ENCODE peak calls at places on chromosomes 5 and 9, in four cellular contexts. One of them, this sample, is unnamed.

GRCh38 chr9:136740971-136741884 is 1.5 kb downstream of the LCN10 start:
- DNase-seq in uterus: no peak
- DNase-seq in gastrocnemius medialis: no peak
- DNase-seq in HCT116: no peak
- DNase-seq in this sample: no peak

GRCh38 chr9:81108821-81109220 is 580.5 kb downstream of the TLE1 start:
- DNase-seq in uterus: no peak
- DNase-seq in gastrocnemius medialis: no peak
- DNase-seq in HCT116: no peak
- DNase-seq in this sample: no peak

GRCh38 chr5:1014346-1014745 is 5.7 kb downstream of the NKD2 start:
- DNase-seq in uterus: no peak
- DNase-seq in gastrocnemius medialis: no peak
- DNase-seq in HCT116: no peak
- DNase-seq in this sample: peak

GRCh38 chr5:148141645-148142044 is 26.7 kb upstream of the SPINK14 start:
- DNase-seq in uterus: no peak
- DNase-seq in gastrocnemius medialis: no peak
- DNase-seq in HCT116: no peak
- DNase-seq in this sample: no peak

GRCh38 chr9:13023498-13023897 is 248.7 kb downstream of the LURAP1L start:
- DNase-seq in uterus: no peak
- DNase-seq in gastrocnemius medialis: no peak
- DNase-seq in HCT116: no peak
- DNase-seq in this sample: no peak

GRCh38 chr5:132592521-132592920 is 35.7 kb downstream of the RAD50 start:
- DNase-seq in uterus: no peak
- DNase-seq in gastrocnemius medialis: no peak
- DNase-seq in HCT116: no peak
- DNase-seq in this sample: no peak

GRCh38 chr5:163908253-163908652 is 402.8 kb downstream of the MAT2B start:
- DNase-seq in uterus: no peak
- DNase-seq in gastrocnemius medialis: no peak
- DNase-seq in HCT116: no peak
- DNase-seq in this sample: no peak

GRCh38 chr9:86525182-86525581 is 171.0 kb upstream of the TUT7 start:
- DNase-seq in uterus: no peak
- DNase-seq in gastrocnemius medialis: no peak
- DNase-seq in HCT116: no peak
- DNase-seq in this sample: no peak

GRCh38 chr5:44332360-44332971 is 56.8 kb downstream of the FGF10 start:
- DNase-seq in uterus: no peak
- DNase-seq in gastrocnemius medialis: no peak
- DNase-seq in HCT116: peak
- DNase-seq in this sample: no peak

GRCh38 chr9:103991698-103992097 is 102.4 kb upstream of the SMC2 start:
- DNase-seq in uterus: no peak
- DNase-seq in gastrocnemius medialis: no peak
- DNase-seq in HCT116: no peak
- DNase-seq in this sample: no peak

GRCh38 chr9:28212979-28213378 is 639.7 kb upstream of the C9orf72 start:
- DNase-seq in uterus: no peak
- DNase-seq in gastrocnemius medialis: no peak
- DNase-seq in HCT116: peak
- DNase-seq in this sample: no peak

GRCh38 chr5:31364881-31365636 is 166.8 kb downstream of the DROSHA start:
- DNase-seq in uterus: no peak
- DNase-seq in gastrocnemius medialis: no peak
- DNase-seq in HCT116: no peak
- DNase-seq in this sample: no peak

GRCh38 chr5:57488308-57488955 is 5.8 kb upstream of the ACTBL2 start:
- DNase-seq in uterus: peak
- DNase-seq in gastrocnemius medialis: no peak
- DNase-seq in HCT116: no peak
- DNase-seq in this sample: no peak

GRCh38 chr5:170740586-170741205 is 42.8 kb upstream of the GABRP start:
- DNase-seq in uterus: no peak
- DNase-seq in gastrocnemius medialis: no peak
- DNase-seq in HCT116: no peak
- DNase-seq in this sample: no peak

GRCh38 chr5:38734353-38734752 is 111.5 kb upstream of the OSMR start:
- DNase-seq in uterus: no peak
- DNase-seq in gastrocnemius medialis: no peak
- DNase-seq in HCT116: no peak
- DNase-seq in this sample: no peak
- TF ChIP-seq CTCF in uterus: no peak
- TF ChIP-seq CTCF in gastrocnemius medialis: no peak
- TF ChIP-seq CTCF in HCT116: no peak
- TF ChIP-seq CTCF in this sample: no peak

DNA sequence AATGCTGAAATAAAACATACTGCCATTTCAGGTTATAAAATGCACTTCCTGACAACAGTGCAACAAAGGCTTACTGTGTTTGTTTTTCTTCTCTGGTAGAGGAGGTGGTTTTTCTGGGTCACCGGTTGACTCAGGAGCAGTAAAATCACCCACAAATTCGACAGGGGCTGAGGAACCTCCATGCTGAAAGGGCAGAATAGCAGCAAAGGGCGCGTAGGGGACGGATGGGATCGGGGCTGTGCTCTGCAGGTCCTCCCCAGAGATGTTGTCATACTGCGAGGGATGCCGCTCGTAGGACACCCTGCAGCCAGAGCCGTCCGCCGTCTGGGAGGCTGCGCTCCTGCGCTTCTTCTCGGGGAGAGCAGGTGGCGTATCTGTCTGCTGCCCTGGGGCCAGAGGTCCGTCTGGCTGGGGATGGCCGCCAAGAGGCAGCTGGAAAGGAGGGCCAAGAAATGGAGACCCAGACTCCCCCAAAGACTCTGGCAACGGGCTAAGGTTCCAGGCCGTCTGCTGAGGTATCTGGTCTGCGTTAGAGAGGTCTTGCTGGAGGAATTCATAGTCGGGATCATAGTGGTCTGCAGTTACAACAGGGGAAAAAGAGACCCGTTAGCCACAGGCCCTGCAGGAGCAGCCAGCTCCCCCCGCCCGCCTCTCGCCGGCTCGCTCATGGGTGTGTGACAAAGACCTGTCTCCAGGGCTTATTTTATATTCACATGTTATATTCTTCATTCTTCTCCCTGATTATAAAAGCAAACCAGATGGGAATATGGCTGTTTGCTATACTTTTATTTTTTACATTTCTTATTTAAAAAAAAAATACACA is 80.7 kb downstream of the PRRT1B start:
- DNase-seq in uterus: no peak
- DNase-seq in gastrocnemius medialis: no peak
- DNase-seq in HCT116: no peak
- DNase-seq in this sample: no peak
- H3K27ac ChIP-seq in uterus: no peak
- H3K27ac ChIP-seq in gastrocnemius medialis: peak
- H3K27ac ChIP-seq in HCT116: no peak
- H3K27ac ChIP-seq in this sample: no peak

GRCh38 chr9:129495422-129496186 is 125.3 kb downstream of the C9orf50 start:
- DNase-seq in uterus: peak
- DNase-seq in gastrocnemius medialis: peak
- DNase-seq in HCT116: peak
- DNase-seq in this sample: peak

GRCh38 chr9:129498451-129499376 is 122.2 kb downstream of the C9orf50 start:
- DNase-seq in uterus: no peak
- DNase-seq in gastrocnemius medialis: no peak
- DNase-seq in HCT116: no peak
- DNase-seq in this sample: no peak

GRCh38 chr9:129497837-129498450 is 123.0 kb downstream of the C9orf50 start:
- DNase-seq in uterus: no peak
- DNase-seq in gastrocnemius medialis: no peak
- DNase-seq in HCT116: no peak
- DNase-seq in this sample: no peak

GRCh38 chr9:129496187-129497063 is 124.5 kb downstream of the C9orf50 start:
- DNase-seq in uterus: peak
- DNase-seq in gastrocnemius medialis: peak
- DNase-seq in HCT116: peak
- DNase-seq in this sample: peak

GRCh38 chr9:129497064-129497836 is 123.7 kb downstream of the C9orf50 start:
- DNase-seq in uterus: no peak
- DNase-seq in gastrocnemius medialis: no peak
- DNase-seq in HCT116: no peak
- DNase-seq in this sample: no peak
- H3K4me3 ChIP-seq in uterus: peak
- H3K4me3 ChIP-seq in gastrocnemius medialis: peak
- H3K4me3 ChIP-seq in HCT116: peak
- H3K4me3 ChIP-seq in this sample: peak

GRCh38 chr9:111696796-111697195 is 35.4 kb downstream of the GNG10 start:
- DNase-seq in uterus: no peak
- DNase-seq in gastrocnemius medialis: no peak
- DNase-seq in HCT116: no peak
- DNase-seq in this sample: no peak

GRCh38 chr9:111691686-111692329 is 30.4 kb downstream of the GNG10 start:
- DNase-seq in uterus: no peak
- DNase-seq in gastrocnemius medialis: no peak
- DNase-seq in HCT116: peak
- DNase-seq in this sample: no peak
- TF ChIP-seq CTCF in uterus: peak
- TF ChIP-seq CTCF in gastrocnemius medialis: no peak
- TF ChIP-seq CTCF in HCT116: peak
- TF ChIP-seq CTCF in this sample: peak

DNA sequence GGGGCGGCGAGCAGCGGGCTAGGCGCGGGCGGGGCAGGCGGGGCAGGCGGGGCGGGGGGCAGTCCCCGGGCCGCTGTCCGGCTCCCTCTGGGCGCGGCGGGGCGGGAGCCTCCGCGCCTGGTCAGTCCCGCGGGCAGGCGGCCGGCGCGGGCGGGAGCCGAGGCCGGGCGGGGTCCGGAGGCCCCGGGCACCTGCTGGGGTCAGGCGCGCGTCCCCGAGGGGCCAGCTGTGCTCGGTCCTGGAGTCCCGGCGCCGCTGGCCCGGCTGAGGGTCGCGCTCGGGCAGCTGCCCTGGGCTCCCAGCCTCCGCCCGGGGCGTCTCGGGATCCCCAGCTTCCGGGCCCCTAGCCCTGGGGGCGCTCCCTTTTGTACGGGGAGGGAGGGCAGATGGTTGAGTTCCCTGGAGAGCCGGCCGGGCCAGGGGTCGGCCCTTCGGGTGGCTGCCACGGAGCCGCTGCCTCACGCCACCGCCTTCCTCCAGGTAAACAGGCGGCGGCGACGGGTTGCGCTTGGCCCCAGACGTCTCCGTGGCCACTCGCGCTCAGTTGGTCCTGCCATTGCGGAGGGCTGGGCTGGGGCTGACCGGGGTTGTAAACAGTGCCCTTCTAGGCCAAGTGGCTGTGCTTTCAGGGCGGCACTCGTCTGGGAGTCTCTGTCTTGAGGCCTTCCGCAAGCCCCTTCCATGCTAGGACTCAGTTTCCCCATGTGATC is 473 bp downstream of the ZBTB34 start:
- DNase-seq in uterus: no peak
- DNase-seq in gastrocnemius medialis: peak
- DNase-seq in HCT116: no peak
- DNase-seq in this sample: no peak
- H3K27ac ChIP-seq in uterus: peak
- H3K27ac ChIP-seq in gastrocnemius medialis: peak
- H3K27ac ChIP-seq in HCT116: peak
- H3K27ac ChIP-seq in this sample: peak

GRCh38 chr5:149733129-149733900 is 3.2 kb downstream of the PPARGC1B start:
- DNase-seq in uterus: no peak
- DNase-seq in gastrocnemius medialis: no peak
- DNase-seq in HCT116: no peak
- DNase-seq in this sample: no peak
- H3K4me3 ChIP-seq in uterus: no peak
- H3K4me3 ChIP-seq in gastrocnemius medialis: peak
- H3K4me3 ChIP-seq in HCT116: no peak
- H3K4me3 ChIP-seq in this sample: no peak

GRCh38 chr9:135217836-135218235 is 130.4 kb downstream of the OLFM1 start:
- DNase-seq in uterus: no peak
- DNase-seq in gastrocnemius medialis: no peak
- DNase-seq in HCT116: no peak
- DNase-seq in this sample: peak

GRCh38 chr9:135220601-135221575 is 133.4 kb downstream of the OLFM1 start:
- DNase-seq in uterus: no peak
- DNase-seq in gastrocnemius medialis: no peak
- DNase-seq in HCT116: no peak
- DNase-seq in this sample: peak

GRCh38 chr9:135219676-135220600 is 132.5 kb downstream of the OLFM1 start:
- DNase-seq in uterus: no peak
- DNase-seq in gastrocnemius medialis: no peak
- DNase-seq in HCT116: no peak
- DNase-seq in this sample: peak

GRCh38 chr9:135216666-135217431 is 129.4 kb downstream of the OLFM1 start:
- DNase-seq in uterus: no peak
- DNase-seq in gastrocnemius medialis: no peak
- DNase-seq in HCT116: no peak
- DNase-seq in this sample: peak

GRCh38 chr9:135218331-135219225 is 131.1 kb downstream of the OLFM1 start:
- DNase-seq in uterus: peak
- DNase-seq in gastrocnemius medialis: no peak
- DNase-seq in HCT116: no peak
- DNase-seq in this sample: peak
- TF ChIP-seq CTCF in uterus: no peak
- TF ChIP-seq CTCF in gastrocnemius medialis: no peak
- TF ChIP-seq CTCF in HCT116: no peak
- TF ChIP-seq CTCF in this sample: no peak

GRCh38 chr5:40428815-40429214 is 250.9 kb upstream of the PTGER4 start:
- DNase-seq in uterus: no peak
- DNase-seq in gastrocnemius medialis: no peak
- DNase-seq in HCT116: no peak
- DNase-seq in this sample: no peak
- H3K27ac ChIP-seq in uterus: no peak
- H3K27ac ChIP-seq in gastrocnemius medialis: no peak
- H3K27ac ChIP-seq in HCT116: no peak
- H3K27ac ChIP-seq in this sample: peak

This sample was measured in RWPE2.